ENCODE peak calls at places on chromosome 1, in eight cellular contexts. Z is COLO829; F is stimulated activated CD4-positive, alpha-beta T cell treated with anti-CD3 and anti-CD28 coated beads, Interleukin-15, amount 100 ng/mL, for 1 hour; O is lower leg skin; I is stimulated activated CD8-positive, alpha-beta memory T cell treated with anti-CD3 and anti-CD28 coated beads, Interleukin-12 subunit alpha, Interleukin-12 subunit beta, amount 100 ng/mL, for 4 hours; G is activated T-cell treated with anti-CD3 and anti-CD28 coated beads for 1 hour; A is HEK293T; L is stimulated activated effector memory CD8-positive, alpha-beta T cell treated with anti-CD3 and anti-CD28 coated beads, Interleukin-12 subunit alpha, Interleukin-12 subunit beta, amount 100 ng/mL, for 72 hours. Q is an unnamed sample.

GRCh38 chr1:213997031-213997771 is 9.4 kb downstream of the PROX1 start:
- DNase-seq in L (no peak), Z (no peak), A (no peak), G (no peak), F (no peak), I (no peak), O (no peak), Q (no peak)

GRCh38 chr1:33393991-33394390 is 36.9 kb downstream of the PHC2 start:
- DNase-seq in L (no peak), G (no peak), F (no peak), A (no peak), I (no peak), O (no peak), Z (no peak), Q (no peak)

GRCh38 chr1:93616221-93616995 is 65.2 kb downstream of the BCAR3 start:
- DNase-seq in I (no peak), O (peak), Z (no peak), A (peak), F (no peak), L (no peak), G (no peak), Q (no peak)

GRCh38 chr1:59113876-59114457 is 182.9 kb upstream of the FGGY start:
- DNase-seq in I (no peak), G (no peak), O (no peak), L (no peak), F (no peak), A (no peak), Z (no peak), Q (no peak)

GRCh38 chr1:240732390-240732789 is 120.4 kb upstream of the GREM2 start:
- DNase-seq in G (no peak), A (peak), Z (peak), I (no peak), L (no peak), F (no peak), O (no peak), Q (no peak)

GRCh38 chr1:56477164-56478111 is 101.9 kb downstream of the PLPP3 start:
- DNase-seq in O (no peak), G (no peak), L (no peak), A (no peak), F (no peak), Z (no peak), I (no peak), Q (peak)

GRCh38 chr1:240611619-240612490 is at the start of gene GREM2:
- DNase-seq in O (peak), L (peak), Z (no peak), G (peak), F (no peak), I (peak), A (peak), Q (peak)

GRCh38 chr1:117173006-117173405 is 37.7 kb downstream of the VTCN1 start:
- DNase-seq in L (no peak), O (no peak), A (no peak), F (no peak), G (no peak), Z (no peak), I (no peak), Q (no peak)

GRCh38 chr1:36824390-36824861 is 209.9 kb downstream of the GRIK3 start:
- DNase-seq in G (no peak), I (no peak), L (no peak), Z (peak), F (no peak), O (no peak), A (no peak), Q (no peak)

GRCh38 chr1:93681549-93682412 is at the start of gene BCAR3:
- DNase-seq in A (peak), F (no peak), Z (no peak), I (no peak), O (no peak), L (no peak), G (no peak), Q (peak)

GRCh38 chr1:99457381-99458165 is 188.3 kb upstream of the PALMD start:
- DNase-seq in L (no peak), G (no peak), A (no peak), O (no peak), I (no peak), Z (peak), F (no peak), Q (no peak)

GRCh38 chr1:85356130-85356529 is 79.7 kb upstream of the BCL10 start:
- DNase-seq in Z (no peak), G (no peak), I (no peak), O (no peak), L (no peak), A (no peak), F (no peak), Q (no peak)

GRCh38 chr1:212984522-212985291 is 31.0 kb downstream of the ANGEL2 start:
- DNase-seq in O (no peak), Z (no peak), L (no peak), G (no peak), A (no peak), I (no peak), F (no peak), Q (no peak)

Q was measured in progenitor cell of endocrine pancreas.